ENCODE peak calls at places on chromosomes 13 and 19, in seven cellular contexts. U, X, B, M, H, L and C are unnamed samples.

GRCh38 chr19:51726049-51726448 is 2.3 kb upstream of the HAS1 start:
- DNase-seq in U (no peak), X (peak), B (peak), M (no peak), H (peak), L (peak), C (no peak)

GRCh38 chr19:47697863-47698609 is 15.2 kb upstream of the EHD2 start:
- DNase-seq in U (peak), X (peak), B (peak), M (peak), H (peak), L (peak), C (peak)

GRCh38 chr19:27974082-27974513 is 1238.9 kb downstream of the UQCRFS1 start:
- DNase-seq in U (no peak), X (peak), B (peak), M (peak), H (no peak), L (no peak), C (no peak)

GRCh38 chr13:97567510-97568243 is 133.7 kb downstream of the RAP2A start:
- DNase-seq in U (no peak), X (peak), B (peak), M (no peak), H (no peak), L (peak), C (no peak)

GRCh38 chr13:111123221-111123620 is 8.1 kb downstream of the ARHGEF7 start:
- DNase-seq in U (no peak), X (no peak), B (no peak), M (no peak), H (no peak), L (no peak), C (no peak)

GRCh38 chr13:108269601-108270328 is at the start of gene TNFSF13B:
- DNase-seq in U (peak), X (peak), B (peak), M (peak), H (peak), L (peak), C (no peak)

GRCh38 chr13:67736646-67737420 is 506.7 kb upstream of the PCDH9 start:
- DNase-seq in U (no peak), X (peak), B (peak), M (peak), H (no peak), L (no peak), C (no peak)

GRCh38 chr13:30194906-30195305 is 112.4 kb downstream of the KATNAL1 start:
- DNase-seq in U (no peak), X (no peak), B (no peak), M (peak), H (no peak), L (no peak), C (no peak)

GRCh38 chr19:45094158-45094557 is 1.2 kb downstream of the PPP1R37 start:
- DNase-seq in U (no peak), X (no peak), B (no peak), M (no peak), H (no peak), L (no peak), C (no peak)

GRCh38 chr13:83618966-83619365 is 263.3 kb downstream of the SLITRK1 start:
- DNase-seq in U (no peak), X (peak), B (peak), M (no peak), H (no peak), L (no peak), C (no peak)

DNA sequence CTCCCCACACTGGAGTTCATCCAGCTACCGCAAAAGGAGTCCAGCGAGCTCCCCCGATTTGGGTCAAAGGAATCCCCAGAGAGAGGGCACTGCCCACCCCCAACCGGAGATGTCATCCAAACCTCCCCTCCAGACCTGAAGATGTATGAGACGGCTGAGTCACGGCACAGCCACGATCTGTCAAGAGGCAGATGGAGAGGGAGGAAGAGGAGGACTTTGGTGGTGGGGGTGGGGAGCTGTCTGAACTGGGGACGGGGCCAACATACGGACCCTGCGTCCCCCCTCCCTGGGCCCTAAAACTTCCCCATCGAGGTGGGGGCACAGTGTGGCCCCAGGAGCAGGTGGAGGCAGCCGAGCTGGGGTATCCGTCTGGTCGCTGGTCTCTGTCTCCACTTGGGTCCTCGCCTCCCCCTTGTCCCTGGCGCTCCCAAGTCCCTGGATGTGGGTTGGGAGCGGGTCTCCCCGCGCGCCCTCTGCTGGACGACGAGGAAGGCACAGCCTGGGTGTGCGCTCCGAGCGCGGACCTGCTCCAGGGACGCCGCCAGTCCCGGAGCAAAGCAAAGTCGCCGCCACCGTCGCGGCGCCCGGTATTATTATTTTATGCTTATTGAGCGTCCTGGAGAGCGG is 3.8 kb downstream of the PDE4A start:
- DNase-seq in U (peak), X (peak), B (peak), M (peak), H (peak), L (peak), C (peak)
- H3K4me3 ChIP-seq in U (peak), X (peak), B (peak), M (peak), H (peak), L (no peak), C (peak)

GRCh38 chr13:95678967-95679366 is 2.0 kb downstream of the DNAJC3 start:
- DNase-seq in U (no peak), X (no peak), B (no peak), M (no peak), H (no peak), L (no peak), C (no peak)
- H3K4me3 ChIP-seq in U (no peak), X (peak), B (peak), M (peak), H (no peak), L (no peak), C (no peak)

DNA sequence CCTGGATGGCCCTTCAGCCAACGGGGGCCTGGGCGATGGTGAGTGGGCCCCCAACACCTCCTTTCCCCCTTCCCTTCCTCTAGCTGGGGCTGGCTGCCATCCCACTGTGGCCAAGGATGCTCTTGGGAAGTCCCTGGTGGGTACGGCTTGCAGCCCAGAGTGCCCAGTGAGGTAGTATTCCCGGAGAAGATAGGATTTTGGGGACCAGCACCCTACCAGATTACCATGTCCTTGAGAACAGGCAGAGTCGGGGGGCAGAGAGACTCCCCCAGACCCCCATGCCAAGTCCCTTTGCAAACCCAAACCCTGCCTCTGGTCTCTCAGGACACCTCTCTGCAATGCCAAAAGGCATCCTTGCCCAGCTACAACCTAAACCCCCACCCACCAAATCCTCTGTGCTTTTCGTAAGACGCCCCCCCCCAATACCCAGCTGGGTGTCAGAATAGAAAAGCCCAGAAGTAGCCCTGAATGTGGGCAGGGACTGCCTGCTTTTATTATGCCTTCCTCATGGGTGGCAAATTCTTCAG is 1.7 kb downstream of the HIF3A start:
- DNase-seq in U (no peak), X (no peak), B (no peak), M (no peak), H (no peak), L (no peak), C (no peak)
- H3K4me3 ChIP-seq in U (no peak), X (peak), B (no peak), M (peak), H (peak), L (peak), C (peak)

DNA sequence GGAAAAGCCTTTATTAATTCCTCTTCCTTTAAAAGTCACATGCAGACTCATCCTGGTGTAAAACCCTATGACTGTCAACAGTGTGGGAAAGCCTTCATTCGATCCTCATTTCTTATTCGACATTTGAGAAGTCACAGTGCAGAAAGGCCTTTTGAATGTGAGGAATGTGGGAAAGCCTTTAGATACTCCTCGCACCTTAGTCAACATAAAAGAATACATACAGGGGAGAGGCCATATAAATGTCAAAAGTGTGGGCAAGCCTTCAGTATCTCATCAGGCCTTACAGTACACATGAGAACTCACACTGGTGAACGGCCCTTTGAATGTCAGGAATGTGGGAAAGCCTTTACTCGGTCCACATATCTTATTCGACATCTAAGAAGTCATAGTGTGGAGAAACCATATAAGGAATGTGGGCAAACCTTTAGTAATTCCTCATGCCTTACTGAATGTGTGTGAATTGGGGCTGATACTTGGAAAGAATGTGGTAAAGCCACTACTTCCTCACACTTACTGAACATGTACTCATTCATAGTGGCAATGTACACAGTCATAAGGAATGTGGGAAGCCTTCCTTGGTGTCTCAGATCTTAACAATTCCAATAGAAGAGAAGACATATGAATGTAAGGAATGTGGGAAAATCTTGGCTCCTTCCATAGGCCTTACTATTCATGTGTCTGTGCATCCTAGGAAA is 18.8 kb downstream of the ZNF559 start:
- DNase-seq in U (no peak), X (peak), B (no peak), M (no peak), H (no peak), L (no peak), C (no peak)
- H3K4me3 ChIP-seq in U (peak), X (no peak), B (no peak), M (no peak), H (no peak), L (no peak), C (no peak)

GRCh38 chr13:52851153-52851962 is 2.9 kb upstream of the PCDH8 start:
- DNase-seq in U (no peak), X (peak), B (peak), M (peak), H (no peak), L (no peak), C (peak)
- H3K4me3 ChIP-seq in U (peak), X (peak), B (peak), M (peak), H (peak), L (peak), C (peak)